ENCODE peak calls at places on chromosomes 2 and 18, in five cellular contexts. B, L, G, H and O are unnamed samples.

GRCh38 chr2:158144914-158145625 is 43.4 kb downstream of the UPP2 start:
- DNase-seq in H (no peak), G (no peak), L (peak), B (no peak), O (no peak)

GRCh38 chr2:142937347-142937746 is 59.9 kb downstream of the KYNU start:
- DNase-seq in H (no peak), G (no peak), B (no peak), L (no peak), O (no peak)

GRCh38 chr2:127220807-127221527 is 868 bp upstream of the CYP27C1 start:
- DNase-seq in B (peak), G (no peak), H (no peak), L (no peak), O (peak)

GRCh38 chr2:125858366-125858765 is 797.6 kb upstream of the GYPC start:
- DNase-seq in L (no peak), G (no peak), B (no peak), H (no peak), O (no peak)

GRCh38 chr18:67520276-67521035 is 3.9 kb upstream of the DSEL start:
- DNase-seq in H (no peak), L (no peak), G (no peak), B (no peak), O (no peak)

GRCh38 chr2:57692395-57692794 is 354.2 kb upstream of the VRK2 start:
- DNase-seq in B (no peak), G (no peak), H (no peak), L (no peak), O (no peak)

GRCh38 chr2:187774551-187775071 is 220.4 kb upstream of the TFPI start:
- DNase-seq in H (no peak), L (no peak), B (no peak), G (no peak), O (no peak)

GRCh38 chr2:132691556-132691955 is 21.6 kb upstream of the LYPD1 start:
- DNase-seq in B (no peak), H (no peak), L (no peak), G (no peak), O (no peak)

GRCh38 chr2:187576906-187577305 is 22.7 kb upstream of the TFPI start:
- DNase-seq in L (no peak), H (no peak), G (no peak), B (no peak), O (no peak)

GRCh38 chr2:31931916-31932315 is 78.9 kb downstream of the MEMO1 start:
- DNase-seq in H (no peak), G (no peak), B (no peak), L (no peak), O (no peak)

GRCh38 chr18:23964282-23965238 is 50.0 kb upstream of the TTC39C start:
- DNase-seq in L (peak), B (no peak), G (no peak), H (no peak), O (no peak)
- TF ChIP-seq CTCF in L (no peak), B (no peak), G (no peak), H (no peak), O (no peak)

GRCh38 chr18:63736856-63737255 is 34.1 kb downstream of the SERPINB11 start:
- DNase-seq in L (peak), G (no peak), B (no peak), H (no peak), O (no peak)

GRCh38 chr18:63747006-63747405 is 28.2 kb upstream of the SERPINB7 start:
- DNase-seq in L (no peak), H (no peak), G (no peak), B (no peak), O (no peak)

GRCh38 chr18:63741769-63742168 is 33.4 kb upstream of the SERPINB7 start:
- DNase-seq in L (no peak), G (no peak), B (no peak), H (no peak), O (no peak)
- TF ChIP-seq CTCF in L (peak), G (peak), B (no peak), H (no peak), O (no peak)

DNA sequence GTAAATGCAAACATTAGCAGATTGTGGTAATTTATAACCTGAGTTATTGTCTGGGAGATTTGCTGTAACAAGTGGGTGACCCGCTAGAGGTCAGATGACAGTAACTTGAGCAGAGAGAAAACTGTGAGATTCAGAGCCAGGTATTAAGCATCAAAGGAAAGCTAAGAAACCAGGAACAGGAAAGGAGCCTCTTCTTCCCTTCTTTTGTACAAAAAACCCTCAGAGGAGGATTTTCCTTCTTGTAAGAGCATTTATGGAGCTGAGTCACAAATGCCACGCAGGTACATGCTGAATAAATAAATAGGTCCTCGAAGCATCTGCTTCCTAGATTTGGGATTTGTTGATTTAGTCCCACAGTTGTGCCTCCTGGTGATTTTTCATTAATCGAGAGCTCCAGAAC is 146.5 kb downstream of the SH3BP4 start:
- DNase-seq in L (no peak), G (no peak), B (no peak), H (no peak), O (no peak)
- TF ChIP-seq CTCF in L (no peak), G (peak), B (no peak), H (no peak), O (no peak)

GRCh38 chr2:207625014-207625755 is at the start of gene METTL21A:
- DNase-seq in H (peak), B (peak), L (peak), G (peak), O (peak)
- TF ChIP-seq CTCF in H (peak), B (peak), L (no peak), G (peak), O (peak)

GRCh38 chr2:239184179-239184578 is 216.6 kb downstream of the HDAC4 start:
- DNase-seq in H (no peak), G (no peak), B (no peak), L (no peak), O (peak)

GRCh38 chr2:239186516-239186915 is 214.3 kb downstream of the HDAC4 start:
- DNase-seq in B (no peak), G (no peak), H (no peak), L (no peak), O (peak)

GRCh38 chr2:239182981-239183791 is 217.6 kb downstream of the HDAC4 start:
- DNase-seq in B (no peak), L (no peak), G (no peak), H (no peak), O (peak)

GRCh38 chr2:239186958-239187357 is 213.9 kb downstream of the HDAC4 start:
- DNase-seq in L (no peak), H (no peak), G (no peak), B (no peak), O (peak)

GRCh38 chr2:239184968-239185903 is 215.6 kb downstream of the HDAC4 start:
- DNase-seq in B (no peak), H (no peak), L (no peak), G (no peak), O (peak)
- TF ChIP-seq CTCF in B (no peak), H (no peak), L (no peak), G (no peak), O (no peak)

GRCh38 chr2:167702227-167702626 is 545.2 kb downstream of the STK39 start:
- DNase-seq in H (no peak), L (no peak), B (no peak), G (no peak), O (no peak)

GRCh38 chr2:167692191-167692590 is 555.2 kb downstream of the STK39 start:
- DNase-seq in L (no peak), B (no peak), H (no peak), G (no peak), O (no peak)

GRCh38 chr2:167697961-167698360 is 549.4 kb downstream of the STK39 start:
- DNase-seq in B (no peak), H (no peak), G (no peak), L (no peak), O (no peak)

DNA sequence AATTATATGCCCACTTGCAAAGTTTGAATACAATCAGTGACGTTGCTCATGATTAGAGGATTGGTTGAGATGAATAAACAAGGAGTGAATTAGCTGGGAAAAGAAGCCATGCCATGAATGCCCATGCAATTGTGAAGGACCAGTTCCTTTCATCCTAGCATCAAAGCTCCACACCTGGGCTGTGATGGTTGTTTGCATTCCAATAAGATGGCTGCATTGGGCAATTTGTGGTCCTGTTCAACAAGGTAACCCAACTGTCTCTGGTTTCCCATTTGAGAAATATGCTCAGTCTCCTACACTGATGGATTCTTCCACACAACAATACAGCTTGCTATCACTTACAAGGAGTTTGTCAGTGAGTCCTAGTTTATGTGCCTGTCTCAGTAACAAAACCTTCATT is 550.2 kb downstream of the STK39 start:
- DNase-seq in L (no peak), H (no peak), B (no peak), G (no peak), O (no peak)
- TF ChIP-seq CTCF in L (no peak), H (no peak), B (no peak), G (no peak), O (no peak)

GRCh38 chr2:74002515-74003391 is 18.0 kb downstream of the TET3 start:
- DNase-seq in G (peak), L (no peak), B (peak), H (peak), O (peak)
- TF ChIP-seq CTCF in G (no peak), L (no peak), B (no peak), H (no peak), O (no peak)

DNA sequence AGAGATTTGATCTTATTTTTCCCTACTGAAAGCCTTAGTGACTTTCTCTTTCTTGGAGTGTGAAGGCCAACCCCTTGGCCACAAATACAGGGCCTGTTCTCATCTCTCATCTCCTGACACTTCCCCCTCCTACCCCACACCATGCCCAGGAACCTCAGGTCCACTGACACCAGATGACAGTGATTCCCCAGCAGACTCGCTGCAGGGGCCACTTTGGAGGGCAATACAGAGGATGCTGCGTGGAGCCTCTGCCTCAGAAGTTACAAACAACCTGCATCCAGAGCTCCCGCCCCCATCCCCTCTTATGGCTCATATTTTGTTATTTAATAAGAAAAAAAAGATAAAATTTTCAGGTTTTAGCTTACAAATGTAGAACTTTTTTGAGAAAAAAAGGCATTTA is 70.1 kb upstream of the LGALSL start:
- DNase-seq in H (no peak), L (no peak), G (no peak), B (no peak), O (no peak)
- TF ChIP-seq CTCF in H (no peak), L (no peak), G (no peak), B (no peak), O (no peak)

GRCh38 chr18:1383465-1383864 is 478.8 kb downstream of the ADCYAP1 start:
- DNase-seq in H (no peak), L (no peak), G (no peak), B (no peak), O (no peak)
- TF ChIP-seq CTCF in H (no peak), L (peak), G (no peak), B (no peak), O (no peak)